ENCODE peak calls at places on chromosome 10, in seven cellular contexts. S is PC-3, Y is AG04450, T is left lung, I is stomach, P is heart right ventricle, Q is ascending aorta. D is an unnamed sample.

GRCh38 chr10:85105614-85106013 is 777.2 kb downstream of the CCSER2 start:
- DNase-seq in S (no peak), Y (no peak), T (no peak), I (no peak), P (no peak), Q (no peak), D (no peak)

GRCh38 chr10:104146871-104147270 is 24.9 kb downstream of the SFR1 start:
- DNase-seq in S (no peak), Y (no peak), T (no peak), I (no peak), P (no peak), Q (no peak), D (no peak)

GRCh38 chr10:123229927-123230630 is 75.9 kb downstream of the BUB3 start:
- DNase-seq in S (peak; percentile 75), Y (no peak), T (no peak), I (no peak), P (no peak), Q (no peak), D (no peak)

GRCh38 chr10:46556515-46557318 is at the start of gene GPRIN2:
- DNase-seq in S (peak; percentile 31), Y (no peak), T (peak; percentile 67), I (peak; percentile 80), P (no peak), Q (no peak), D (peak; percentile 9)

GRCh38 chr10:69276503-69276902 is 1.8 kb upstream of the HK1 start:
- DNase-seq in S (no peak), Y (no peak), T (no peak), I (no peak), P (no peak), Q (no peak), D (no peak)

GRCh38 chr10:132516771-132517725 is 20.5 kb upstream of the INPP5A start:
- DNase-seq in S (peak; percentile 75), Y (peak; percentile 91), T (peak; percentile 93), I (peak; percentile 87), P (peak; percentile 93), Q (peak; percentile 87), D (peak; percentile 92)

GRCh38 chr10:132696728-132697567 is 89.0 kb downstream of the NKX6-2 start:
- DNase-seq in S (no peak), Y (no peak), T (peak; percentile 19), I (no peak), P (no peak), Q (no peak), D (no peak)

GRCh38 chr10:111354859-111355258 is 278.0 kb downstream of the ADRA2A start:
- DNase-seq in S (no peak), Y (no peak), T (no peak), I (no peak), P (no peak), Q (no peak), D (no peak)

GRCh38 chr10:32938554-32939061 is 19.4 kb downstream of the ITGB1 start:
- DNase-seq in S (no peak), Y (no peak), T (no peak), I (peak; percentile 39), P (peak; percentile 28), Q (no peak), D (peak; percentile 49)

GRCh38 chr10:52855546-52856325 is 83.2 kb upstream of the MBL2 start:
- DNase-seq in S (peak; percentile 63), Y (no peak), T (no peak), I (no peak), P (no peak), Q (no peak), D (no peak)

GRCh38 chr10:62805139-62806092 is 896 bp downstream of the ADO start:
- DNase-seq in S (peak; percentile 84), Y (no peak), T (peak; percentile 57), I (no peak), P (peak; percentile 32), Q (no peak), D (peak; percentile 12)

GRCh38 chr10:9634466-9634865 is 1383.2 kb upstream of the CELF2 start:
- DNase-seq in S (no peak), Y (peak; percentile 67), T (no peak), I (no peak), P (no peak), Q (no peak), D (no peak)

GRCh38 chr10:6877351-6878066 is 297.4 kb upstream of the PRKCQ start:
- DNase-seq in S (no peak), Y (no peak), T (no peak), I (no peak), P (no peak), Q (no peak), D (peak; percentile 13)

GRCh38 chr10:17237163-17237562 is 9.1 kb downstream of the VIM start:
- DNase-seq in S (no peak), Y (no peak), T (no peak), I (no peak), P (no peak), Q (no peak), D (no peak)

GRCh38 chr10:56911906-56912480 is 550.9 kb upstream of the ZWINT start:
- DNase-seq in S (no peak), Y (no peak), T (peak; percentile 64), I (no peak), P (no peak), Q (no peak), D (no peak)

GRCh38 chr10:132306951-132307751 is 599 bp downstream of the STK32C start:
- DNase-seq in S (peak; percentile 46), Y (no peak), T (peak; percentile 65), I (peak; percentile 71), P (peak; percentile 52), Q (no peak), D (peak; percentile 39)

GRCh38 chr10:60848126-60848525 is 69.8 kb downstream of the CDK1 start:
- DNase-seq in S (peak; percentile 43), Y (no peak), T (no peak), I (no peak), P (no peak), Q (no peak), D (peak; percentile 79)

GRCh38 chr10:78335691-78336401 is 302.2 kb downstream of the RPS24 start:
- DNase-seq in S (peak; percentile 56), Y (peak; percentile 72), T (no peak), I (no peak), P (peak; percentile 54), Q (no peak), D (no peak)

GRCh38 chr10:123241391-123242141 is 87.4 kb downstream of the BUB3 start:
- DNase-seq in S (no peak), Y (no peak), T (no peak), I (no peak), P (no peak), Q (no peak), D (no peak)

GRCh38 chr10:21764790-21765189 is 230.8 kb downstream of the MLLT10 start:
- DNase-seq in S (no peak), Y (no peak), T (no peak), I (no peak), P (no peak), Q (no peak), D (no peak)

GRCh38 chr10:126734015-126734414 is 63.5 kb upstream of the C10orf90 start:
- DNase-seq in S (no peak), Y (no peak), T (no peak), I (no peak), P (no peak), Q (no peak), D (no peak)

DNA sequence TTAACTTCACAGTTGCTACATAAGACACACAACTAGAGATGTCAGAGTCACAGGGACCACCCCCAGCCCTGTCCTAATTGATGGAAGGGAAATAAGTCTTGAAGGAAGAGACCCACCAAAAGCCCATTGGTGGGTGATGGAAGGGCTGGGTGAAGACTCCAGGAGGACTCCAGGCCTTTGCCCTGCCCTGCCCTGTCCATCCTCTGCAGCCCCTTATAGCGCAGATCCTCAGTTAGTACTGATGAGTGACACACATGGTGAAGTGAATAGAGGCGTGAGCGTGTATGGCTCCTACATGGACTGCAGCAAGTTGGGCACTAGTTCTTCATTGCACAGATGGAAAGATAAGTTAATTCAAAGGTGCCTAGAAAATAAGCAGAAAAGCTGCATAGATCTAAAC is 178.8 kb downstream of the GRID1 start:
- DNase-seq in S (no peak), Y (no peak), T (no peak), I (peak; percentile 14), P (no peak), Q (no peak), D (no peak)
- H3K27ac ChIP-seq in S (no peak overlapping the region), Y (no peak overlapping the region), T (no peak overlapping the region), I (no peak overlapping the region), P (no peak overlapping the region), Q (no peak overlapping the region), D (no peak overlapping the region)

DNA sequence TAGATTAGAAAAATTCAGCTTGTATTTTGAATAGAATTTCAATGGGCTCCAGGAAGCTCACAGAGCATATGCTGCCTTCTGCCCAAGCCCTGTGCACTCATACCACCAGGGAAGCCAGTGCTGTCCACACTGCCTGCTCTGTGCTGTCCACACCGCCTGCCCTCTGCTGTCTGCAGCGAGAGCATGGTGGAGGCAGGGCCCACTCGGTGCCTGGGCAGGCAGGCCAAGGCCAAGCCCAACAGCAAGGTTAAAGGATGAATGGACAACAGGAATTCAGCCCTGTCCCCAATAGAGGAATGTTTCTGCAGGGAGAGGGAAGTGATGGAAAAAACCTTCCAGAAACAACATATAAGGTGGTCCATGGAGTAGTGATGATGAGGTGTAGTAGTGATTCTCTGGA is 146.8 kb downstream of the GFRA1 start:
- DNase-seq in S (no peak), Y (no peak), T (no peak), I (no peak), P (no peak), Q (no peak), D (no peak)
- TF ChIP-seq CTCF in S (no peak), Y (no peak), T (no peak), I (no peak), P (no peak), Q (no peak), D (no peak)

DNA sequence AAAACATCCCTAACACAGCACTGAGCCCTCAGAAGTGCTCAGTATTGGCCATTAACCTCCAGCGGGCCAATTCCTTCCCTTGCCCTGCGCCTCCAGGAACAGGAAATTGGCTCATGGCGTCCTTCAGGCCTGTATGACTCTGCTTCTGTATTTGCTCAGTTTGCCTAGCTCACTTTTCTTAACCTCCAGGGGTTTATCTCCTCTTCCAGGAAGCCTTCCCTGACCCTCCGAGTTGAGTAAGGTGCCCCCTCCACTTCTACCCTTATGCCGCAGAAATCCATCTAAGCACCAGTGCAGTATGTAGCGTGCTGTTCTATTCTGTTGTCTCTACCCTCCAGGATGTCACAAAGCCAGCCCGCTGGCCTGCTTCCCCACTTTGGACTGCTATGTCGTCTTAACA is 1.1 kb upstream of the SFXN4 start:
- DNase-seq in S (no peak), Y (no peak), T (no peak), I (no peak), P (no peak), Q (no peak), D (no peak)
- H3K27ac ChIP-seq in S (no peak overlapping the region), Y (no peak overlapping the region), T (no peak overlapping the region), I (peak overlapping the region; percentile 90), P (peak overlapping the region; percentile 96), Q (peak overlapping the region; percentile 91), D (peak overlapping the region; percentile 90)

GRCh38 chr10:124632566-124632965 is 111.6 kb downstream of the FAM53B start:
- DNase-seq in S (no peak), Y (no peak), T (no peak), I (no peak), P (no peak), Q (no peak), D (no peak)

GRCh38 chr10:124629410-124629809 is 114.8 kb downstream of the FAM53B start:
- DNase-seq in S (no peak), Y (no peak), T (no peak), I (no peak), P (peak; percentile 40), Q (no peak), D (no peak)

GRCh38 chr10:124630551-124630950 is 113.6 kb downstream of the FAM53B start:
- DNase-seq in S (no peak), Y (no peak), T (no peak), I (no peak), P (no peak), Q (no peak), D (no peak)

GRCh38 chr10:124629842-124630241 is 114.3 kb downstream of the FAM53B start:
- DNase-seq in S (no peak), Y (no peak), T (no peak), I (no peak), P (no peak), Q (no peak), D (no peak)

GRCh38 chr10:124632064-124632531 is 112.1 kb downstream of the FAM53B start:
- DNase-seq in S (no peak), Y (no peak), T (peak; percentile 80), I (peak; percentile 94), P (peak; percentile 71), Q (no peak), D (peak; percentile 69)
- TF ChIP-seq CTCF in S (no peak), Y (peak; percentile 29), T (peak; percentile 60), I (peak; percentile 40), P (peak; percentile 70), Q (peak; percentile 18), D (peak; percentile 68)

D was measured in gastrocnemius medialis.